ENCODE peak calls at places on chromosomes 6 and 20, in four cellular contexts. One of them, this sample, is unnamed.

GRCh38 chr6:5219292-5219691 is 41.5 kb downstream of the LYRM4 start:
- DNase-seq in H1: no peak
- DNase-seq in HepG2: no peak
- DNase-seq in K562: no peak
- DNase-seq in this sample: no peak

GRCh38 chr20:63782051-63782471 is 42.5 kb downstream of the SLC2A4RG start:
- DNase-seq in H1: no peak
- DNase-seq in HepG2: peak
- DNase-seq in K562: no peak
- DNase-seq in this sample: no peak

GRCh38 chr6:21554286-21554685 is 39.3 kb upstream of the SOX4 start:
- DNase-seq in H1: no peak
- DNase-seq in HepG2: no peak
- DNase-seq in K562: no peak
- DNase-seq in this sample: no peak

GRCh38 chr20:46798430-46798829 is 89.0 kb downstream of the SLC2A10 start:
- DNase-seq in H1: no peak
- DNase-seq in HepG2: no peak
- DNase-seq in K562: no peak
- DNase-seq in this sample: no peak

GRCh38 chr6:150767585-150768164 is 97.8 kb upstream of the MTHFD1L start:
- DNase-seq in H1: no peak
- DNase-seq in HepG2: no peak
- DNase-seq in K562: no peak
- DNase-seq in this sample: no peak

GRCh38 chr20:60984666-60985065 is 267.4 kb upstream of the CDH4 start:
- DNase-seq in H1: no peak
- DNase-seq in HepG2: no peak
- DNase-seq in K562: no peak
- DNase-seq in this sample: no peak

GRCh38 chr6:33746651-33747100 is at the start of gene IP6K3:
- DNase-seq in H1: no peak
- DNase-seq in HepG2: no peak
- DNase-seq in K562: no peak
- DNase-seq in this sample: no peak

GRCh38 chr20:41594514-41595322 is 23.5 kb downstream of the CHD6 start:
- DNase-seq in H1: no peak
- DNase-seq in HepG2: peak
- DNase-seq in K562: no peak
- DNase-seq in this sample: no peak

GRCh38 chr6:141635621-141636020 is 497.1 kb upstream of the GJE1 start:
- DNase-seq in H1: no peak
- DNase-seq in HepG2: no peak
- DNase-seq in K562: no peak
- DNase-seq in this sample: no peak

DNA sequence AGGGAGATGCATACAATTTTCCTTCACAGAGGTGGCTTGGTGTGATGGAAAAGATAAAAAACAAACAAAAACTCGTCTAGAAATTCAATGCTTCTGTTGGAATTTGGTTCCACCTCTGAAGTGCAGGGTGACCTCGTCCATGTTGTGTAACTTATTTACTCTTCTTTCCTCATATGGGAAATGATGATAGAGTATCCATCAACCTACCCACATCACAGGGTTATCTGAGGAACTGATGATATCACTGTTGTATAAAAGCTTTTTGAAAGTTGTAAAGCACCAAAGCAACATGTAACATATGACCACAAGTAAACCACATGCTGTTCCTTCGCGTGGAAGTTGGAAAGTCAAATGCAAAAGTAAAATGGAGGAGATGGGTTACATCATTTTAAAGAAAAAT is 212.0 kb upstream of the SGK1 start:
- DNase-seq in H1: no peak
- DNase-seq in HepG2: peak
- DNase-seq in K562: no peak
- DNase-seq in this sample: peak
- TF ChIP-seq RAD21 in H1: no peak
- TF ChIP-seq RAD21 in HepG2: no peak
- TF ChIP-seq RAD21 in K562: no peak
- TF ChIP-seq RAD21 in this sample: no peak

GRCh38 chr6:139114741-139115140 is 20.1 kb upstream of the HECA start:
- DNase-seq in H1: no peak
- DNase-seq in HepG2: no peak
- DNase-seq in K562: no peak
- DNase-seq in this sample: no peak

GRCh38 chr6:139109558-139109957 is 25.3 kb upstream of the HECA start:
- DNase-seq in H1: no peak
- DNase-seq in HepG2: peak
- DNase-seq in K562: no peak
- DNase-seq in this sample: no peak

GRCh38 chr6:139112561-139112960 is 22.3 kb upstream of the HECA start:
- DNase-seq in H1: no peak
- DNase-seq in HepG2: no peak
- DNase-seq in K562: no peak
- DNase-seq in this sample: no peak

GRCh38 chr6:139108378-139108777 is 26.5 kb upstream of the HECA start:
- DNase-seq in H1: no peak
- DNase-seq in HepG2: no peak
- DNase-seq in K562: no peak
- DNase-seq in this sample: no peak

DNA sequence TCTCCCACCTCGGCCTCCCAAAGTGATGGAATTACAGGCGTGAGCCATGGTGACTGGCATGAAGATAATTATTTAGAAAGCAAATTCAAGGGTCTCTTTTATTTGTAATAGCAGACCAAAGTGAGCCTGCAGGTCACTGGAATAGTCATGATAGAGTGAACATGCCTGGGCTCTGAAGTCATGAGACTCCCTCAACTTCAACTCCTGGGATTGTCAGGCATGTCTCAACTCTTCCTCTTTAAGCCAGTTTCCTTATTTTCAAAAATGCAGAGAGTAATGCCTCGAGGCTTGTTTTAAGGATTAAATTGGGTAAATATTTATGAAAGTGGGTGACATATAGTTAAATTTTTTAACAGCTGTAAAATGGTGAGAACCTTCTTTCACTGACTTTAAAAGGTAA is 22.7 kb upstream of the HECA start:
- DNase-seq in H1: no peak
- DNase-seq in HepG2: no peak
- DNase-seq in K562: no peak
- DNase-seq in this sample: no peak
- TF ChIP-seq CHD2 in H1: no peak
- TF ChIP-seq CHD2 in HepG2: no peak
- TF ChIP-seq CHD2 in K562: no peak
- TF ChIP-seq CHD2 in this sample: no peak

GRCh38 chr20:38658879-38659612 is 57.4 kb downstream of the ARHGAP40 start:
- DNase-seq in H1: no peak
- DNase-seq in HepG2: peak
- DNase-seq in K562: peak
- DNase-seq in this sample: peak
- TF ChIP-seq RNF2 in H1: no peak
- TF ChIP-seq RNF2 in HepG2: no peak
- TF ChIP-seq RNF2 in K562: no peak
- TF ChIP-seq RNF2 in this sample: no peak

DNA sequence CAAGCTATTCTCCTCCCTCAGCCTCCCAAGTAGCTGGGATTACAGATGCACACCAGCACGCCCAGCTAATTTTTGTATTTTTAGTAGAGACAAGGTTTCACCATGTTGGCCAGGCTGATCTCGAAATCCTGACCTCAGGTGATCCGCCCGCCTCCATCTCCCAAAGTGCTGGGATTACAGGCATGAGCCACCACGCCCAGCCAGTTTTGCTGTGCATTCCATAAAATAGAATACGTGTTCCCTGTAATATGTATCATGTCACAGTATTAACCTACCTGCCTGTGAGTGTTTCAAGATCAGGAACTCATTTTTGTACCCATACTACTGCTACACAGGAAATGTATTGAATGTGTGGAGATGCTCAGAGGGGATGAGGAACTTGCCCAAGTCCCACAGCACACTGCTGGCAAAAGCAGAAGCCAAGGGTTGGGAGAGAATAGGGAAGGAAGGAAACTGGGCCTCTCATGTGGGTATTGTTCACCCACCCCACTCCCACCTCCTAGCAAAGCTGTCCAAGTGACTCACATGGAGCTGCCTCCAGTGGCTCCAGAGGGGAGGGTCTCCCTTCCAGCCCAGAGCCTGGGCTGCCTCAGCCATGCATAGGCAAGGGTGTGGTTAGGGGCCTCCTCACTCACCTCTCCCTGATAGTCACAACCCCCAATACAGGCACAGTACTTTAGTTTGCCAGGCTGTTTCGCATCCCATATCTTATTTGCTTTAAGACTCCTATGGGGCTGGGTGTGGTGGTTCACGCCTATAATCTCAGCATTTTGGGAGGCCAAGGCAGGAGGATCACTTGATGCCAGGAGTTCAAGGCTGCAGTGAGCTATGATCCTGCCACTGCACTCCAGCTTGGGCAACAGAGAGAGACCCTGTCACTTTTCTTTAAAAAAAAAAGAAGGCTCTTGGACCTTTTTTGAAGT is 9.4 kb downstream of the HM13 start:
- DNase-seq in H1: no peak
- DNase-seq in HepG2: no peak
- DNase-seq in K562: no peak
- DNase-seq in this sample: no peak
- TF ChIP-seq RAD21 in H1: no peak
- TF ChIP-seq RAD21 in HepG2: no peak
- TF ChIP-seq RAD21 in K562: no peak
- TF ChIP-seq RAD21 in this sample: no peak

GRCh38 chr20:36872857-36873256 is 3.1 kb upstream of the TLDC2 start:
- DNase-seq in H1: no peak
- DNase-seq in HepG2: no peak
- DNase-seq in K562: no peak
- DNase-seq in this sample: no peak
- TF ChIP-seq CHD2 in H1: no peak
- TF ChIP-seq CHD2 in HepG2: no peak
- TF ChIP-seq CHD2 in K562: no peak
- TF ChIP-seq CHD2 in this sample: no peak

GRCh38 chr6:157322792-157323113 is 566 bp downstream of the TMEM242 start:
- DNase-seq in H1: no peak
- DNase-seq in HepG2: no peak
- DNase-seq in K562: no peak
- DNase-seq in this sample: no peak

GRCh38 chr6:157326979-157327378 is 3.7 kb upstream of the TMEM242 start:
- DNase-seq in H1: no peak
- DNase-seq in HepG2: peak
- DNase-seq in K562: no peak
- DNase-seq in this sample: no peak

GRCh38 chr6:157325069-157325805 is 1.9 kb upstream of the TMEM242 start:
- DNase-seq in H1: no peak
- DNase-seq in HepG2: peak
- DNase-seq in K562: no peak
- DNase-seq in this sample: no peak

GRCh38 chr6:157323114-157323923 is at the start of gene TMEM242:
- DNase-seq in H1: no peak
- DNase-seq in HepG2: peak
- DNase-seq in K562: peak
- DNase-seq in this sample: peak

DNA sequence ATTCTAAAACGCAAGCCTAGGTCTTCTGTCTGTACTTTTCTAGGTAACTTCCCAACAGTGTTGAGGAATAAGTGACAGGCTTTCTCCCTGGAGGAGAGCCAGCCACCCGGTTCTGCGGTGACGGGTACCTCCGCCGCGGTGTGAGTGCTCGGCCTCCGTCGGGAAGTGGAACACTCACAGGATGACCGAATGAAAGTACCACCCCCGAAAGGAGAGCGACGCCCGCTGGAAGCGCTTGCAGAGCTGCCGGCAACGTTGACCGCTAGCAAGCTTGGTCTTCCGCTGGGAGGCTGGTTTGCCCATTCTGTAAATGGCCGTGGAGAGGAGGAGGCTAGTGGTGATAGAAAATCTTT is 581 bp upstream of the TMEM242 start:
- DNase-seq in H1: no peak
- DNase-seq in HepG2: peak
- DNase-seq in K562: peak
- DNase-seq in this sample: peak
- TF ChIP-seq RNF2 in H1: no peak
- TF ChIP-seq RNF2 in HepG2: no peak
- TF ChIP-seq RNF2 in K562: no peak
- TF ChIP-seq RNF2 in this sample: no peak

GRCh38 chr6:7701212-7701834 is 24.6 kb upstream of the BMP6 start:
- DNase-seq in H1: no peak
- DNase-seq in HepG2: no peak
- DNase-seq in K562: no peak
- DNase-seq in this sample: peak

GRCh38 chr6:7697432-7697819 is 28.5 kb upstream of the BMP6 start:
- DNase-seq in H1: no peak
- DNase-seq in HepG2: no peak
- DNase-seq in K562: no peak
- DNase-seq in this sample: peak

GRCh38 chr6:7693827-7694226 is 32.1 kb upstream of the BMP6 start:
- DNase-seq in H1: no peak
- DNase-seq in HepG2: no peak
- DNase-seq in K562: no peak
- DNase-seq in this sample: no peak

GRCh38 chr6:7696061-7696460 is 29.8 kb upstream of the BMP6 start:
- DNase-seq in H1: no peak
- DNase-seq in HepG2: no peak
- DNase-seq in K562: no peak
- DNase-seq in this sample: no peak

GRCh38 chr6:7697820-7698623 is 27.9 kb upstream of the BMP6 start:
- DNase-seq in H1: no peak
- DNase-seq in HepG2: peak
- DNase-seq in K562: no peak
- DNase-seq in this sample: peak
- TF ChIP-seq RAD21 in H1: no peak
- TF ChIP-seq RAD21 in HepG2: no peak
- TF ChIP-seq RAD21 in K562: no peak
- TF ChIP-seq RAD21 in this sample: no peak

This sample was measured in A549.